ENCODE peak calls at places on chromosomes 5 and 9, in four cellular contexts. Z is K562, V is HepG2, H is GM12878. B is an unnamed sample.

GRCh38 chr9:19184144-19184917 is 46.2 kb upstream of the DENND4C start:
- DNase-seq in V (peak; percentile 76), Z (peak; percentile 32), H (peak; percentile 46), B (peak; percentile 15)

GRCh38 chr5:7824995-7825394 is 25.9 kb downstream of the CFAP90 start:
- DNase-seq in H (no peak), V (no peak), Z (no peak), B (no peak)

GRCh38 chr5:102295534-102296228 is 403 bp downstream of the SLCO4C1 start:
- DNase-seq in H (no peak), Z (no peak), V (no peak), B (peak; percentile 81)

GRCh38 chr5:9046756-9047481 is 499.0 kb downstream of the SEMA5A start:
- DNase-seq in V (no peak), Z (no peak), H (no peak), B (no peak)

GRCh38 chr5:122924203-122924602 is 78.8 kb downstream of the SNX24 start:
- DNase-seq in H (no peak), Z (peak; percentile 25), V (no peak), B (no peak)

GRCh38 chr5:152676177-152676576 is 271.1 kb upstream of the NMUR2 start:
- DNase-seq in H (no peak), V (no peak), Z (no peak), B (no peak)

GRCh38 chr5:53211799-53212198 is 102.2 kb upstream of the MOCS2 start:
- DNase-seq in Z (no peak), H (no peak), V (no peak), B (no peak)

GRCh38 chr9:134408389-134408788 is 82.1 kb downstream of the RXRA start:
- DNase-seq in H (no peak), Z (no peak), V (no peak), B (no peak)

GRCh38 chr5:59079622-59080620 is 497.0 kb downstream of the RAB3C start:
- DNase-seq in Z (no peak), H (no peak), V (peak; percentile 34), B (no peak)

GRCh38 chr5:142657446-142657845 is 28.4 kb downstream of the FGF1 start:
- DNase-seq in H (no peak), Z (no peak), V (no peak), B (no peak)

GRCh38 chr5:134436523-134437339 is 25.1 kb upstream of the CDKN2AIPNL start:
- DNase-seq in V (peak; percentile 64), H (peak; percentile 46), Z (no peak), B (no peak)

GRCh38 chr5:76145945-76146344 is 62.8 kb downstream of the SV2C start:
- DNase-seq in Z (peak; percentile 36), H (no peak), V (peak; percentile 16), B (peak; percentile 74)

GRCh38 chr5:1511651-1512540 is 11.9 kb downstream of the LPCAT1 start:
- DNase-seq in Z (no peak), H (no peak), V (no peak), B (no peak)

GRCh38 chr5:2169862-2170820 is 287.4 kb upstream of the IRX4 start:
- DNase-seq in Z (no peak), V (no peak), H (no peak), B (no peak)

GRCh38 chr9:129627556-129628492 is 1.9 kb downstream of the NTMT1 start:
- DNase-seq in V (no peak), Z (no peak), H (no peak), B (no peak)

GRCh38 chr5:138933522-138934290 is 58.6 kb upstream of the LRRTM2 start:
- DNase-seq in V (no peak), H (no peak), Z (no peak), B (no peak)

GRCh38 chr9:135490166-135490870 is 10.2 kb upstream of the MRPS2 start:
- DNase-seq in Z (no peak), V (no peak), H (no peak), B (no peak)

GRCh38 chr9:111966851-111967250 is 70.2 kb downstream of the UGCG start:
- DNase-seq in H (no peak), V (no peak), Z (peak; percentile 52), B (no peak)

GRCh38 chr5:169029661-169030274 is 271.2 kb downstream of the SLIT3 start:
- DNase-seq in Z (no peak), H (no peak), V (no peak), B (no peak)

GRCh38 chr5:134122530-134122929 is 8.0 kb downstream of the TCF7 start:
- DNase-seq in Z (no peak), H (no peak), V (no peak), B (no peak)

GRCh38 chr9:86069206-86069869 is 30.0 kb downstream of the GOLM1 start:
- DNase-seq in Z (no peak), H (no peak), V (no peak), B (no peak)

GRCh38 chr9:86075132-86075807 is 24.1 kb downstream of the GOLM1 start:
- DNase-seq in Z (no peak), H (no peak), V (no peak), B (no peak)

GRCh38 chr9:86077286-86077685 is 22.1 kb downstream of the GOLM1 start:
- DNase-seq in H (no peak), Z (no peak), V (no peak), B (no peak)

GRCh38 chr9:86073839-86074238 is 25.5 kb downstream of the GOLM1 start:
- DNase-seq in H (no peak), Z (no peak), V (no peak), B (no peak)

GRCh38 chr9:86072393-86073016 is 26.9 kb downstream of the GOLM1 start:
- DNase-seq in H (no peak), V (no peak), Z (no peak), B (no peak)
- TF ChIP-seq EZH2 in H (no peak), V (no peak), Z (no peak), B (no peak)

DNA sequence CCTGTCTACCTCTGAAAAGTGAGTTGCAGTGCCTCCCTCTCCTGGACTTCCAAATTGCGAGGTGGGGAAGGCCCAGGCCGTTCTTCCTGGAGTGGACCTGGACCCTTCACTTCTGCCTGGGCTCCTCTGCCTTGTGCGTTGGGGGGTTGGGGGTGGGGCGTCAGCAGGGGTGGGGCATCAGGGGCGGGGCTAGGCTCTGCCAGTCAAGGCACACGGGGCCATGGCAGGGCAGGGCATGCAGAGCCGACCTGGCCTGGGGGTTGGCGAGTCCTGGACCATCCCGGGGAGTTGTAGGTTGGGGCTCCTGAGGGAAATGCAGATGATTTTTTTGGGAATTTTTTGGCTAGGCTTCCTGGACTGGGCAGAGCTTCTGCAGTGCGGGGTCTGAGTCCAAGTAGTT is 87.1 kb downstream of the EHMT1 start:
- DNase-seq in V (no peak), Z (peak; percentile 32), H (no peak), B (peak; percentile 35)
- TF ChIP-seq JUNB in V (no peak), Z (no peak), H (no peak), B (no peak)

GRCh38 chr9:98708933-98709911 is at the start of gene GABBR2:
- DNase-seq in Z (no peak), H (no peak), V (no peak), B (peak; percentile 68)
- TF ChIP-seq EZH2 in Z (no peak), H (no peak), V (no peak), B (peak; percentile 30)

DNA sequence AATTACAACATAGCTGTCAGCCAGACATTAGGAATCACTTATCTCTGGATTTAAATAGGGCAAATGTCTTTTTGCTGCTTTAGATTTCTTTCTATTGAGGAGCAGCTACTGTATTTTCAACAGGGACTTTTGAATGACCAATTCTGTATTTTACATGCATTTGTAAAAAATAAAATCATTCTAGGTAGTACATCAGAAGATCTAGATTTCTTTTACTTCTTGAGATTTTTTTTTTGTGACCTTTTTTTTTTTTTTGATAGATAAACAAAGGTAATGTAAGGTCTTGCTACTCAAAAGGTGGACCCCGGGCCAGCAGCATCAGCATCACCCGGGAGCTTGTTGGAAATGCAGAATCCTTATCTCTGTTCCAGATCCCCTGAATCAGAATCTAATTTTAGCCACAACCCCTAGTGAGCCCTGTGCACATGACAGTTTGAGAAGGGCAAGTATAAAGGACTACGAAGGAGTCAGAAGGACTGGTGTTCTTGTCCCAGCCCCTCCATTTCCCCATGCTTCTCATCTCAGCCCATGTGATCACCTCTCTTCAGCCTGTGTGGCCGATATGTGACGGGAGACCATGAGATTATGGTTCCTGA is 37.7 kb upstream of the CKMT2 start:
- DNase-seq in Z (no peak), H (no peak), V (no peak), B (no peak)
- TF ChIP-seq JUNB in Z (no peak), H (no peak), V (no peak), B (no peak)

DNA sequence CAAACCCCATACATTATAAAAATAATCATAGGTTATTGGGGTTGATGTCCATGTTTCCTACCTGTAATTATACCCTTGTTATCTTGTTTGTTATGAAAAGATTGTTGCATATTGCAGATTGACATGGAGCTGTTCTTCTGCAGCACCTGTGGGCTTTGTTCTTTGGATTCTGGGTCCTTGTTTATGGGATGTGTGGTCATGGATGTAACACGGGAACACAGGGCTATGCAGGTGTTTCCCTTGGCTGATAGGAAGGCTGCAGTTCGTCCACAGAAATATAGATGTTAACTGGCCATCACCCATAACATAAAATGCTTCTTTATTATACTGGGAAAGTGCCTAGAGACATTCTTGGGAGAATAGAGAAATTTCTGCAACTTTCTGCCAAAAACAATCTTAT is 77.9 kb downstream of the FBXL7 start:
- DNase-seq in V (no peak), H (no peak), Z (no peak), B (no peak)
- TF ChIP-seq EZH2 in V (no peak), H (no peak), Z (no peak), B (no peak)

DNA sequence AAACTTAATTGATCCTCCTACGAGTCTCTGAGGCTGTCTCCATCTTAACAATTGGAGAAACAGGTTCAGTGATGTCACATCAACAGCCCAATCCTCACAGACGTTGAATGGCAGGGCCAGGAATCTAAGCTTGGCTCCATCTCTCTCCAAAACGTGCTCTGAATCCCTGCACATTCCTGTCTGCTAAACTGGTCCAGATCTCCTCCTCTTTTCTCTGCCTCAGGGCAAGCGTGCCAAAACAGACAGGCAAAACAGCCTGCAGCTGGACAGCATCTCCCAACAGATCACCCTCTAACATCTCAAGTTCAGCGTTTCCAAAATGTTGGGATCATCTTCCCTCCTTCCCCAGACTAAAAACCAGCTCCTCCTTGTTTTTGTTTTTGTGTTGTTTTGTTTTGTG is 6.6 kb downstream of the FBP1 start:
- DNase-seq in Z (no peak), V (no peak), H (no peak), B (no peak)
- TF ChIP-seq JUNB in Z (no peak), V (no peak), H (no peak), B (no peak)

GRCh38 chr9:396397-396796 is 181.7 kb downstream of the DOCK8 start:
- DNase-seq in Z (no peak), V (no peak), H (no peak), B (no peak)
- TF ChIP-seq EZH2 in Z (no peak), V (no peak), H (no peak), B (no peak)

GRCh38 chr5:140042551-140043507 is at the start of gene NRG2:
- DNase-seq in V (peak; percentile 49), Z (peak; percentile 56), H (no peak), B (peak; percentile 91)
- TF ChIP-seq JUNB in V (no peak), Z (no peak), H (no peak), B (no peak)

DNA sequence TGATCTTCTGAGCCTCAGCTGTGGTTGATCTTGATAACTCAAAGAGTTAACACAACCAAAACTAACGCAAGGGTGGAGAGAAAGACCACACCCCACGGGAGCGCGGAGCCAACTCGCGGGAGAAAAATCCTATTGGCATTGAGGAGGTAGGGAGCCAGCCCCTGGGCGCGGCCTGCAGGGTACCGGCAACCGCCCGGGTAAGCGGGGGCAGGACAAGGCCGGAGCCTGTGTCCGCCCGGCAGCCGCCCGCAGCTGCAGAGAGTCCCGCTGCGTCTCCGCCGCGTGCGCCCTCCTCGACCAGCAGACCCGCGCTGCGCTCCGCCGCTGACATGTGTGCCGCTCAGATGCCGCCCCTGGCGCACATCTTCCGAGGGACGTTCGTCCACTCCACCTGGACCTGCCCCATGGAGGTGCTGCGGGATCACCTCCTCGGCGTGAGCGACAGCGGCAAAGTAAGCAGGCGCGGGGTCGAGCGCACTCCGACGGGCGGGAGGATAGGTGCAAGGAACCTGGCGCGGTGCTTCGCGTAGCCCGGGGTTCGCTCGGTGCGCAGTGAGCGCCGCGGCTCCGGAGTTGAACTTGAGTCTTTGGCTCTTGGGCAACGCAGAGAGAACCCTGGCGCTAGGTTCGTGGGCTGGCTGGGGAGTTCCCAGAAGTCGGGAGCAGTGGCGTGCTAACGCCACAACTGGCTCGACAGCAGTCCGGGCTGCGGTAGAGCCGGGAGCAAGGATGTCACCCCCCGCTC is at the start of gene GDA:
- DNase-seq in H (no peak), V (no peak), Z (no peak), B (peak; percentile 82)
- TF ChIP-seq EZH2 in H (no peak), V (no peak), Z (no peak), B (peak; percentile 35)